ENCODE peak calls at places on chromosomes 3 and 15, in seven cellular contexts. Z is activated T-helper 17 cell treated with anti-CD3 and anti-CD28 coated beads, Interleukin-2, amount 50 U/mL, for 72 hours; U is HCT116; S is left lung; W is body of pancreas; G is activated B cell treated with CpG ODN at 0.5 μM for 24 hours; C is T-helper 17 cell. X is an unnamed sample.

GRCh38 chr15:100020614-100021013 is 287.4 kb upstream of the LYSMD4 start:
- ATAC-seq in Z (no peak), U (no peak), S (no peak), W (no peak), G (no peak), C (no peak), X (peak; percentile 16)

GRCh38 chr15:35669021-35669420 is 123.1 kb upstream of the DPH6 start:
- ATAC-seq in Z (no peak), U (no peak), S (no peak), W (no peak), G (no peak), C (no peak), X (no peak)

GRCh38 chr3:81713018-81713417 is 48.4 kb downstream of the GBE1 start:
- ATAC-seq in Z (no peak), U (no peak), S (no peak), W (no peak), G (no peak), C (no peak), X (no peak)

GRCh38 chr3:81406318-81406717 is 355.1 kb downstream of the GBE1 start:
- ATAC-seq in Z (no peak), U (no peak), S (no peak), W (no peak), G (no peak), C (no peak), X (no peak)

GRCh38 chr15:50767332-50767861 is 1.9 kb upstream of the SPPL2A start:
- ATAC-seq in Z (no peak), U (no peak), S (peak; percentile 34), W (peak; percentile 49), G (no peak), C (no peak), X (no peak)

GRCh38 chr3:188760408-188760807 is 411.4 kb upstream of the TPRG1 start:
- ATAC-seq in Z (no peak), U (no peak), S (peak; percentile 83), W (no peak), G (no peak), C (no peak), X (no peak)

GRCh38 chr15:69522361-69522760 is 69.7 kb downstream of the RPLP1 start:
- ATAC-seq in Z (no peak), U (no peak), S (peak; percentile 45), W (no peak), G (no peak), C (no peak), X (no peak)

GRCh38 chr3:150349314-150350097 is 58.6 kb upstream of the TSC22D2 start:
- ATAC-seq in Z (no peak), U (peak; percentile 41), S (peak; percentile 85), W (no peak), G (no peak), C (no peak), X (no peak)

GRCh38 chr3:168051579-168052183 is 44.0 kb downstream of the GOLIM4 start:
- ATAC-seq in Z (no peak), U (no peak), S (no peak), W (no peak), G (no peak), C (no peak), X (no peak)

GRCh38 chr15:66123799-66124198 is 129.8 kb downstream of the MEGF11 start:
- ATAC-seq in Z (no peak), U (no peak), S (no peak), W (no peak), G (no peak), C (no peak), X (no peak)

GRCh38 chr15:48940508-48940907 is 23.2 kb downstream of the SHC4 start:
- ATAC-seq in Z (peak; percentile 93), U (no peak), S (no peak), W (no peak), G (no peak), C (no peak), X (peak; percentile 72)

GRCh38 chr3:46517782-46518181 is 20.0 kb downstream of the RTP3 start:
- ATAC-seq in Z (no peak), U (peak; percentile 24), S (no peak), W (no peak), G (no peak), C (no peak), X (no peak)